ENCODE peak calls at places on chromosomes 2 and 18, in nine cellular contexts. G is type B pancreatic cell, Q is thoracic aorta, D is BJ, B is fibroblast of mammary gland, P is hepatocyte, C is cardiac muscle cell, E is brain microvascular endothelial cell, W is GM12865. O is an unnamed sample.

GRCh38 chr18:78208052-78208451 is 771.6 kb upstream of the SALL3 start:
- DNase-seq in G (no peak), Q (no peak), D (no peak), B (no peak), P (no peak), C (no peak), E (no peak), W (no peak), O (no peak)

GRCh38 chr2:49619804-49620203 is 465.5 kb upstream of the FSHR start:
- DNase-seq in G (no peak), Q (no peak), D (no peak), B (no peak), P (peak; percentile 8), C (peak; percentile 3), E (no peak), W (no peak), O (no peak)

GRCh38 chr18:62187543-62188378 is 706 bp downstream of the RELCH start:
- DNase-seq in G (peak; percentile 71), Q (no peak), D (no peak), B (peak; percentile 30), P (peak; percentile 62), C (peak; percentile 27), E (no peak), W (peak; percentile 37), O (peak; percentile 53)

GRCh38 chr2:241894056-241894641 is 24.6 kb downstream of the RTP5 start:
- DNase-seq in G (no peak), Q (no peak), D (no peak), B (no peak), P (no peak), C (no peak), E (no peak), W (no peak), O (no peak)

GRCh38 chr2:46679761-46680160 is 200.4 kb downstream of the TMEM247 start:
- DNase-seq in G (no peak), Q (no peak), D (peak; percentile 85), B (no peak), P (no peak), C (peak; percentile 52), E (no peak), W (no peak), O (peak; percentile 42)

GRCh38 chr2:156329031-156329921 is 3.2 kb downstream of the NR4A2 start:
- DNase-seq in G (no peak), Q (no peak), D (no peak), B (no peak), P (no peak), C (no peak), E (no peak), W (no peak), O (no peak)

GRCh38 chr2:103289101-103289725 is 527.4 kb downstream of the TMEM182 start:
- DNase-seq in G (no peak), Q (no peak), D (no peak), B (no peak), P (no peak), C (peak; percentile 4), E (no peak), W (no peak), O (no peak)

GRCh38 chr2:45330617-45331016 is 280.4 kb downstream of the SRBD1 start:
- DNase-seq in G (no peak), Q (no peak), D (no peak), B (peak; percentile 67), P (no peak), C (peak; percentile 55), E (no peak), W (no peak), O (peak; percentile 80)

GRCh38 chr2:7034313-7034712 is 117.1 kb downstream of the RNF144A start:
- DNase-seq in G (no peak), Q (no peak), D (no peak), B (peak; percentile 40), P (peak; percentile 35), C (peak; percentile 44), E (peak; percentile 15), W (peak; percentile 18), O (peak; percentile 27)

GRCh38 chr2:8265827-8266226 is 416.0 kb upstream of the ID2 start:
- DNase-seq in G (no peak), Q (no peak), D (no peak), B (no peak), P (no peak), C (no peak), E (no peak), W (no peak), O (no peak)

GRCh38 chr2:190627881-190628412 is 20.9 kb upstream of the NAB1 start:
- DNase-seq in G (no peak), Q (no peak), D (no peak), B (no peak), P (no peak), C (peak; percentile 55), E (no peak), W (peak; percentile 20), O (no peak)

GRCh38 chr18:49006641-49007136 is 55.9 kb upstream of the SMAD7 start:
- DNase-seq in G (no peak), Q (no peak), D (no peak), B (no peak), P (no peak), C (peak; percentile 30), E (no peak), W (no peak), O (no peak)

GRCh38 chr2:161245671-161246070 is 62.6 kb upstream of the PSMD14 start:
- DNase-seq in G (no peak), Q (no peak), D (no peak), B (no peak), P (no peak), C (no peak), E (no peak), W (no peak), O (no peak)

GRCh38 chr2:39875182-39875913 is 96.3 kb upstream of the THUMPD2 start:
- DNase-seq in G (no peak), Q (peak; percentile 35), D (no peak), B (peak; percentile 96), P (peak; percentile 35), C (peak; percentile 94), E (peak; percentile 89), W (no peak), O (peak; percentile 84)

DNA sequence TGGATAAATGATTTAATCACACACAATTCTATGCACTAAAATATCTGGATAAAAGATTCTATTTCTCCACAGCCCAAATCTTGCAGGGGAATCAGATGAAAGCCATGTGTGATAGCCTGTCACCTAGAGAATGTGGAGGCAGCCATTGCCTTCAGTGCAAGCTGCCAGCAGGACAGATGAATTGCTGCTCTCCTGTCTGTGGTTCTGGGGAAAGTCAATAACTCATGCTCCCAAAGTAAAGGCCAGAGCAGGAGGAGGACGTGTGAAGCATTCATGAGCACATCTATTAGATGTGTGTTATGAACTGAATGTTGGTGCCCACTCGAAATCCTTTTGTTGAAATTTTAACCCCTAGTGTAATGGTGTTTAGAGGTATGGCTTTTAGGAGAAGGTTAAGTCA is 195.1 kb downstream of the RDH14 start:
- DNase-seq in G (no peak), Q (no peak), D (no peak), B (no peak), P (no peak), C (no peak), E (no peak), W (no peak), O (no peak)
- TF ChIP-seq CTCF in G (no peak), Q (no peak), D (no peak), B (no peak), P (no peak), C (no peak), E (no peak), W (no peak), O (no peak)

DNA sequence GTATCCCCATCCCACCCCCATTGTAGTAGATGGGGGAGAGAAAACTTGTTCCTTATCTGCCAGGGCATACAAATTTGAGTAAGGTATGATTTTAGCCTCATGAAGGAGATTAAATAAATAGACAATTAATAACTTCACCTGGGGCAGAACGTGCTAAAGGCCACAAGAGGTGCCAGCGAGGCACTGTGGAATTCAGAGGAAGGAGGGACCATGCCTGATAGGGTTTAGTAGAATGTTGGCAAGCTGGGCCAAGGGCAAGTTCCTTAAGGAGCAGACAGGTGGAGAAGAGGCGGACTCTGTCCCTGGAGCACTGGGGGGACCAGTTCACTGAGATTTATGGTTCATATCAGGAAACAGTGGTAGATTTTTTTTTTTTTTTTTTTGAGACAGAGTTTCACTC is 22.5 kb downstream of the STAMBP start:
- DNase-seq in G (no peak), Q (no peak), D (no peak), B (no peak), P (no peak), C (peak; percentile 13), E (no peak), W (peak; percentile 28), O (peak; percentile 37)
- TF ChIP-seq CTCF in G (peak; percentile 58), Q (no peak), D (peak; percentile 22), B (peak; percentile 25), P (peak; percentile 13), C (peak; percentile 16), E (peak; percentile 56), W (peak; percentile 30), O (no peak)

DNA sequence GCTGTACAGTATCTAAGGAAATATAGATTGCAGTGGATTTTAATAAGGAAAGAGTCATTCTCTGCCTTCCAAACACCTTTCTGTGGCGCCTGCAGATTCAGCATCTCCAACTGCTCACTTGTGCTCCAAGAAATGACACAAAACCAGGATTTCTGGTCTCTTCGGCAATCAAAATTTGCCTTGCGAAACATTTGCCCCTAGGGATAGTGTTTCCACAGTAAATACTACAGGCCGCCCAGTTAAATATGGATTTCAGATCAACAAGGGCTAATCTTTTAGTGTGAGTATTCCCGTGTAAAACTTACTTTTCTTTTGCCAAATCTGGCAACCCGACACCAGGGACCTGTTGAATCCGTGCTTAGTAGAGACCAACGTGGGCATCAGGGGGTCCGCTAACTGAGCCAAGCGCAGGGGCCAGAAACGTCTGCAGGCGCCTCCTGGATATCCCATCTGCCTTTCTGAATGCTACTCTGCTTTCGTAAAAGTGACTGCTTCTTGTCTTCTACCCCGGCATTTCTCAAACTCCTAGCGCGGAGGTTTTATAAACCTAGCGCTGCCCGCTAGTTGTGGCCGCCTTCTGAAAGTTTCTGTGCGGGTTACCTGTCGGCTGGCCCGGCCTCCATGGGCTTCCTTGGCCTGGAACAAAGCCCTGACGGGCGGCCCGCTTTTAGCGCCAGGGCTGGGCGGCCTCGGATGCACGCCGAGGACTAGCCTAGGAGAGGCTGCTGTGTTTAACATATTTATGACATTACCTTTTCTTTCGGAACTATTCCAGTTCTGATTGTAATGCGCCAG is 2.5 kb downstream of the CYP1B1 start:
- DNase-seq in G (no peak), Q (no peak), D (no peak), B (peak; percentile 56), P (no peak), C (peak; percentile 54), E (no peak), W (no peak), O (no peak)
- TF ChIP-seq CTCF in G (no peak), Q (no peak), D (no peak), B (no peak), P (no peak), C (no peak), E (no peak), W (no peak), O (no peak)

GRCh38 chr2:194870974-194871535 is 786.0 kb upstream of the SLC39A10 start:
- DNase-seq in G (no peak), Q (no peak), D (no peak), B (no peak), P (no peak), C (no peak), E (no peak), W (no peak), O (no peak)

DNA sequence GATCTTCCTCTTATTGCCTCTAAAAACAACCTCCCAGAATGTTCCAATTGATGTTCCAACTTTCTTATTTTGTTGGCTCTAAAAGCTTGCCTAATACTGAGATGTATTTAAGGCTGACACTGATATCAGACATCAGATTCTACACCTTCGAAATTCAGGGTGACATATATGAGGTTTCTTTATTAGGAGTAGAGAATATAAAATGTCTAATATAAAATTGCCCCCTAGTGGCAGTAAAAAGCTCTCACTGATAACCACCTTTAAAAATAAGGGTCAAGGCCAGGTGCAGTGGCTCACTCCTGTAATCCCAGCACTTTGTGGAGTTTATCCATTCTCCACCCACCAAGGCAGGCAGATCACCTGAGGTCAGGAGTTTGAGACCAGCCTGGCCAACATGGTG is 789.7 kb upstream of the SLC39A10 start:
- DNase-seq in G (no peak), Q (no peak), D (no peak), B (peak; percentile 2), P (no peak), C (peak; percentile 3), E (no peak), W (peak; percentile 5), O (no peak)
- TF ChIP-seq CTCF in G (peak; percentile 75), Q (no peak), D (peak; percentile 9), B (peak; percentile 49), P (peak; percentile 33), C (peak; percentile 33), E (peak; percentile 48), W (no peak), O (peak; percentile 9)